ENCODE peak calls at places on chromosome 16, in six cellular contexts. One of them, this sample, is unnamed.

GRCh38 chr16:1244881-1245280 is 4.4 kb downstream of the TPSAB1 start:
- DNase-seq in SK-MEL-5: no peak
- DNase-seq in H54: no peak
- DNase-seq in NCI-H2081: no peak
- DNase-seq in tibial nerve: no peak
- DNase-seq in sciatic nerve: no peak
- DNase-seq in this sample: no peak

GRCh38 chr16:72244853-72245252 is 72.9 kb upstream of the PMFBP1 start:
- DNase-seq in H54: no peak
- DNase-seq in tibial nerve: no peak
- DNase-seq in NCI-H2081: no peak
- DNase-seq in sciatic nerve: no peak
- DNase-seq in SK-MEL-5: peak; percentile 29
- DNase-seq in this sample: no peak

GRCh38 chr16:734208-734980 is 6.4 kb downstream of the CIAO3 start:
- DNase-seq in SK-MEL-5: no peak
- DNase-seq in NCI-H2081: no peak
- DNase-seq in sciatic nerve: no peak
- DNase-seq in H54: no peak
- DNase-seq in tibial nerve: no peak
- DNase-seq in this sample: no peak

GRCh38 chr16:80947708-80948615 is 58.7 kb downstream of the CMC2 start:
- DNase-seq in SK-MEL-5: no peak
- DNase-seq in sciatic nerve: no peak
- DNase-seq in tibial nerve: no peak
- DNase-seq in NCI-H2081: no peak
- DNase-seq in H54: no peak
- DNase-seq in this sample: no peak

GRCh38 chr16:15879255-15879804 is 9.1 kb downstream of the CEP20 start:
- DNase-seq in tibial nerve: no peak
- DNase-seq in NCI-H2081: no peak
- DNase-seq in H54: no peak
- DNase-seq in sciatic nerve: no peak
- DNase-seq in SK-MEL-5: peak; percentile 17
- DNase-seq in this sample: no peak

GRCh38 chr16:69865701-69866100 is 85.4 kb upstream of the CLEC18A start:
- DNase-seq in tibial nerve: no peak
- DNase-seq in SK-MEL-5: peak; percentile 30
- DNase-seq in sciatic nerve: peak; percentile 34
- DNase-seq in H54: peak; percentile 51
- DNase-seq in NCI-H2081: no peak
- DNase-seq in this sample: no peak

GRCh38 chr16:578870-579405 is 9.2 kb downstream of the PIGQ start:
- DNase-seq in tibial nerve: peak; percentile 51
- DNase-seq in NCI-H2081: peak; percentile 37
- DNase-seq in sciatic nerve: peak; percentile 84
- DNase-seq in H54: no peak
- DNase-seq in SK-MEL-5: peak; percentile 70
- DNase-seq in this sample: peak; percentile 39

GRCh38 chr16:31094088-31094423 is 541 bp downstream of the VKORC1 start:
- DNase-seq in SK-MEL-5: no peak
- DNase-seq in tibial nerve: no peak
- DNase-seq in NCI-H2081: no peak
- DNase-seq in sciatic nerve: no peak
- DNase-seq in H54: no peak
- DNase-seq in this sample: no peak

GRCh38 chr16:46759309-46759708 is 11.2 kb upstream of the MYLK3 start:
- DNase-seq in SK-MEL-5: no peak
- DNase-seq in NCI-H2081: no peak
- DNase-seq in tibial nerve: no peak
- DNase-seq in sciatic nerve: no peak
- DNase-seq in H54: no peak
- DNase-seq in this sample: no peak

GRCh38 chr16:72124761-72125634 is 31.4 kb downstream of the DHX38 start:
- DNase-seq in sciatic nerve: peak; percentile 80
- DNase-seq in NCI-H2081: peak; percentile 57
- DNase-seq in tibial nerve: no peak
- DNase-seq in SK-MEL-5: peak; percentile 78
- DNase-seq in H54: peak; percentile 63
- DNase-seq in this sample: peak; percentile 66

GRCh38 chr16:74437-75318 is 2.2 kb upstream of the RHBDF1 start:
- DNase-seq in sciatic nerve: no peak
- DNase-seq in NCI-H2081: no peak
- DNase-seq in tibial nerve: no peak
- DNase-seq in SK-MEL-5: no peak
- DNase-seq in H54: no peak
- DNase-seq in this sample: no peak

GRCh38 chr16:3596101-3596861 is 15.1 kb downstream of the SLX4 start:
- DNase-seq in tibial nerve: no peak
- DNase-seq in sciatic nerve: no peak
- DNase-seq in NCI-H2081: no peak
- DNase-seq in SK-MEL-5: no peak
- DNase-seq in H54: no peak
- DNase-seq in this sample: no peak

GRCh38 chr16:8673611-8674412 is 605 bp upstream of the ABAT start:
- DNase-seq in tibial nerve: peak; percentile 16
- DNase-seq in SK-MEL-5: peak; percentile 14
- DNase-seq in sciatic nerve: no peak
- DNase-seq in H54: no peak
- DNase-seq in NCI-H2081: no peak
- DNase-seq in this sample: no peak

GRCh38 chr16:27436065-27436464 is 34.1 kb downstream of the IL21R start:
- DNase-seq in sciatic nerve: peak; percentile 32
- DNase-seq in SK-MEL-5: no peak
- DNase-seq in NCI-H2081: no peak
- DNase-seq in tibial nerve: no peak
- DNase-seq in H54: no peak
- DNase-seq in this sample: no peak